ENCODE peak calls at places on chromosome 2, in six cellular contexts. C is CD4-positive, alpha-beta T cell; T is cardiac muscle cell; V is transverse colon; U is kidney; G is HCT116. R is an unnamed sample. For H3K9me3, the result is how much of the 10 kb centered on the place peaks cover.

GRCh38 chr2:119641562-119642258 is 37.3 kb upstream of the TMEM177 start:
- DNase-seq in V (peak), G (peak), T (peak), U (peak), C (peak), R (peak)

GRCh38 chr2:239193426-239193825 is 207.4 kb downstream of the HDAC4 start:
- DNase-seq in U (peak), C (no peak), T (no peak), V (no peak), G (no peak), R (no peak)

GRCh38 chr2:67037655-67038054 is 359.5 kb upstream of the ETAA1 start:
- DNase-seq in C (no peak), T (no peak), V (no peak), U (no peak), G (no peak), R (no peak)

GRCh38 chr2:218991674-218992168 is 1.5 kb downstream of the CRYBA2 start:
- DNase-seq in U (no peak), T (peak), G (no peak), C (no peak), V (no peak), R (no peak)

GRCh38 chr2:144014108-144014507 is 505.8 kb downstream of the ZEB2 start:
- DNase-seq in U (no peak), C (no peak), T (no peak), V (no peak), G (no peak), R (no peak)

GRCh38 chr2:165725421-165725820 is 68.6 kb downstream of the GALNT3 start:
- DNase-seq in G (no peak), C (no peak), V (no peak), T (no peak), U (no peak), R (no peak)

GRCh38 chr2:209591021-209591420 is 167.2 kb downstream of the MAP2 start:
- DNase-seq in G (no peak), V (no peak), T (no peak), U (no peak), C (no peak), R (no peak)

GRCh38 chr2:85541262-85541661 is 2.3 kb downstream of the MAT2A start:
- DNase-seq in U (no peak), T (no peak), V (no peak), G (no peak), C (no peak), R (no peak)

GRCh38 chr2:197248623-197249022 is 62.0 kb downstream of the ANKRD44 start:
- DNase-seq in V (peak), U (no peak), T (no peak), G (no peak), C (no peak), R (no peak)

GRCh38 chr2:183868153-183868552 is 730.2 kb upstream of the ZNF804A start:
- DNase-seq in V (no peak), U (no peak), T (no peak), C (no peak), G (no peak), R (no peak)

GRCh38 chr2:227745594-227745993 is at the start of gene SCYGR8:
- DNase-seq in G (no peak), U (no peak), V (no peak), C (no peak), T (no peak), R (no peak)

GRCh38 chr2:238176565-238176964 is 17.8 kb downstream of the ERFE start:
- DNase-seq in C (no peak), U (no peak), T (no peak), G (no peak), V (no peak), R (no peak)

GRCh38 chr2:37907480-37908070 is 17.5 kb upstream of the RMDN2 start:
- DNase-seq in U (no peak), G (no peak), V (no peak), T (no peak), C (no peak), R (no peak)

GRCh38 chr2:237408280-237408679 is 5.7 kb downstream of the COL6A3 start:
- DNase-seq in C (no peak), U (no peak), V (no peak), G (no peak), T (no peak), R (no peak)

GRCh38 chr2:157628532-157629415 is at the start of gene ACVR1C:
- DNase-seq in U (peak), G (peak), C (peak), T (peak), V (peak), R (peak)

GRCh38 chr2:62505649-62506420 is at the start of gene TMEM17:
- DNase-seq in G (peak), C (no peak), T (peak), V (peak), U (peak), R (no peak)

GRCh38 chr2:152228215-152228614 is 52.7 kb upstream of the STAM2 start:
- DNase-seq in C (no peak), V (no peak), T (no peak), U (no peak), G (no peak), R (no peak)

GRCh38 chr2:150138587-150138986 is 348.9 kb downstream of the RND3 start:
- DNase-seq in C (no peak), U (no peak), V (no peak), T (no peak), G (no peak), R (no peak)

GRCh38 chr2:240250150-240250984 is 109.9 kb upstream of the OTOS start:
- DNase-seq in U (peak), T (no peak), G (no peak), C (no peak), V (no peak), R (no peak)

GRCh38 chr2:121219866-121220265 is 65.1 kb downstream of the TFCP2L1 start:
- DNase-seq in T (no peak), C (no peak), V (no peak), U (peak), G (no peak), R (no peak)

GRCh38 chr2:229339613-229340012 is 68.5 kb upstream of the PID1 start:
- DNase-seq in T (no peak), G (no peak), C (no peak), U (no peak), V (no peak), R (no peak)

GRCh38 chr2:1584691-1585485 is 159.4 kb downstream of the PXDN start:
- DNase-seq in T (no peak), V (no peak), G (no peak), U (no peak), C (no peak), R (no peak)

GRCh38 chr2:162009543-162009942 is 64.5 kb downstream of the DPP4 start:
- DNase-seq in C (no peak), U (no peak), T (no peak), V (no peak), G (no peak), R (no peak)

GRCh38 chr2:44169155-44169898 is 652 bp downstream of the PPM1B start:
- DNase-seq in T (peak), C (peak), V (peak), U (peak), G (no peak), R (peak)

GRCh38 chr2:165720526-165720925 is 73.5 kb downstream of the GALNT3 start:
- DNase-seq in U (no peak), T (no peak), C (no peak), V (no peak), G (no peak), R (no peak)

GRCh38 chr2:167212054-167212648 is 323.9 kb downstream of the XIRP2 start:
- DNase-seq in V (no peak), U (no peak), G (peak), C (no peak), T (peak), R (no peak)

GRCh38 chr2:135103843-135104242 is 51.8 kb downstream of the RAB3GAP1 start:
- DNase-seq in G (no peak), C (no peak), U (no peak), T (no peak), V (no peak), R (no peak)
- H3K9me3 ChIP-seq in G (under half), C (under half), U (under half), T (under half), V (under half), R (under half)

DNA sequence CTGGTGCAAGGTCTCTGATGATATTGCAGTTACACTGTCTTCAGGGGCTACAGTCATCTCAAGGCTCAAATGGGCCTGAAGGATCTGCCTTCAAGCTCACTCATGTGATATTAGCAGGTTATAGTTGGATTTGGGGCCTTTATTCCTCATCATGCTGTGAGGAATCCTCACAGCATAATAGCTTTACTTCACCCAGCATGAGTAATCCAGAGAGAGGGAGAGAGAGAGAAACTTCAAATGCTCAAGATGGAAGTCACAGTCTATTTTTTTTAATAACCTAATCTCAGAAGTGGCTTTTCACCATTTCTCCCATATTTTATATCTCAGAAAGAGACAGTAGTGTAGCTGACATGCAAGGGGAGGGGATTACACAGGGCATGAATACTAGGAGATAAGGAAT is 658.7 kb downstream of the EPHA4 start:
- DNase-seq in V (no peak), C (no peak), G (no peak), U (no peak), T (no peak), R (no peak)
- H3K9me3 ChIP-seq in V (under half), C (under half), G (under half), U (under half), T (under half), R (under half)

GRCh38 chr2:51998890-51999289 is 967.0 kb upstream of the NRXN1 start:
- DNase-seq in V (no peak), G (no peak), U (no peak), T (no peak), C (no peak), R (no peak)
- H3K9me3 ChIP-seq in V (under half), G (under half), U (under half), T (under half), C (under half), R (under half)

GRCh38 chr2:61177727-61178549 is 15.9 kb downstream of the C2orf74 start:
- DNase-seq in G (no peak), C (peak), V (peak), T (no peak), U (peak), R (peak)
- H3K9me3 ChIP-seq in G (under half), C (under half), V (under half), T (under half), U (under half), R (under half)

GRCh38 chr2:76821731-76822130 is 700.4 kb downstream of the LRRTM4 start:
- DNase-seq in U (no peak), C (no peak), V (no peak), T (no peak), G (no peak), R (no peak)
- H3K9me3 ChIP-seq in U (under half), C (under half), V (under half), T (under half), G (under half), R (under half)

GRCh38 chr2:35501076-35501475 is 854.5 kb upstream of the CRIM1 start:
- DNase-seq in U (no peak), C (no peak), G (no peak), V (no peak), T (no peak), R (no peak)
- H3K9me3 ChIP-seq in U (under half), C (under half), G (under half), V (under half), T (under half), R (under half)

DNA sequence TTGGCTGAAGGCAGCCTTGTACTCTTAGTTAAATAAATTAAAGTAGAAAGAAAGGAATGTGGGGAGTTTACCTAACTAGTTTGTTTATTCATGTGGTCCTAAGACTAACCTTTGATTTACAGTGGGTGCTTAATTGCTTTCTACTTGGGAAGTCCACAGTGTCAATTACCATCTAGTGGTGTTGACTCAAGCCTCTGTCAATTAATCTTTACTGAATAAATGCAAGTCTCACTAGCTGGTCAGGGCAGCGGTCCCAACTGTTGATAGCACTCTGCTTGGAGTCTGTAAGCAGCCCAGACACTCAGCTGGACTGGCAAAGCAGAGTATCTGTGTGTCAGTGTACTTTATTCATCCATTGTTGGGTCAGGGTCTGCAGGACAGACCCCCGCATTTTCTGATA is 15.8 kb downstream of the ZNF514 start:
- DNase-seq in T (no peak), C (no peak), V (no peak), U (no peak), G (no peak), R (no peak)
- H3K9me3 ChIP-seq in T (under half), C (half or more), V (half or more), U (under half), G (under half), R (under half)

DNA sequence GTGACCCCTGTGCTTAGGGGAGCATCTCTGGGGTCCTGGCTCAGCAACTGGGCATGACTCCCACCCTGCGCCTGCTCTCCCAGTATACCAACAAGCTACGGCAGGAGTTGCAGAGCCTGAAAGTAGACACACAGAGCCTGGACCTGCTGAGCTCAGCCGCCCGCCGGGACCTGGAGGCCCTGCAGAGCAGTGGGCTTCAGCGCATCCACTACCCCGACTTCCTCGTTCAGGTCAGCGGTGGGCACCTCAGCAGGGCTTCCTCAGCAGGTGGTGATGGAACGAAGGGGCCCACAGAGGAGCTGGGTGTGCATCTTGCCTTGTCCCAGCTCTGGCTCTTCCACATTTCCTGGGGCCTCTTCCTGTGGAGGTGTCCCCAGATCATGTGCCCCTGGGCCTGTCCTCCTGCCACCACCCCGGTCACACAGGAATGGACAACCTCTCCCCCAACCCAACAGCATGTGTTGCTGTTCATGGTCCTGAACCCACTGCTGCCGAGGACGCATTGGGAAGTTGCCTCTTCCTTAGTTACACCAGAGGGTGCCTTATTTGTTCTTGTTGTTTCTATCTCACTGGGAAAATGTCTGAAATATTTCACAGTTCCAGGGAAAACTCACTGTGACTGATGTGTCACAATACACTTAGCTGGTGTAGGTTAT is 10.8 kb downstream of the PROM2 start:
- DNase-seq in C (no peak), G (no peak), U (no peak), T (no peak), V (no peak), R (no peak)
- H3K9me3 ChIP-seq in C (under half), G (under half), U (under half), T (under half), V (under half), R (under half)

GRCh38 chr2:200509227-200509607 is 651 bp downstream of the KCTD18 start:
- DNase-seq in C (no peak), T (peak), G (no peak), U (no peak), V (no peak), R (no peak)
- H3K9me3 ChIP-seq in C (under half), T (under half), G (under half), U (under half), V (under half), R (under half)

GRCh38 chr2:112217854-112218253 is 37.0 kb downstream of the ZC3H8 start:
- DNase-seq in V (no peak), T (peak), C (no peak), G (no peak), U (no peak), R (no peak)
- H3K9me3 ChIP-seq in V (under half), T (under half), C (under half), G (under half), U (under half), R (under half)

R was measured in T-helper 17 cell.